ENCODE peak calls at places on chromosomes 13 and 19, in seven cellular contexts. One of them, this sample, is unnamed.

GRCh38 chr13:38804536-38804935 is 117.7 kb downstream of the FREM2 start:
- DNase-seq in GM23338: peak; percentile 16
- DNase-seq in kidney: no peak
- DNase-seq in heart left ventricle: no peak
- DNase-seq in thoracic aorta: no peak
- DNase-seq in left ventricle myocardium inferior: no peak
- DNase-seq in thyroid gland: no peak
- DNase-seq in this sample: no peak

GRCh38 chr13:34358811-34359513 is 541.0 kb downstream of the RFC3 start:
- DNase-seq in GM23338: no peak
- DNase-seq in kidney: no peak
- DNase-seq in heart left ventricle: no peak
- DNase-seq in thoracic aorta: no peak
- DNase-seq in left ventricle myocardium inferior: no peak
- DNase-seq in thyroid gland: no peak
- DNase-seq in this sample: no peak

GRCh38 chr13:40456397-40456958 is 210.0 kb downstream of the FOXO1 start:
- DNase-seq in GM23338: no peak
- DNase-seq in kidney: no peak
- DNase-seq in heart left ventricle: no peak
- DNase-seq in thoracic aorta: no peak
- DNase-seq in left ventricle myocardium inferior: no peak
- DNase-seq in thyroid gland: peak; percentile 95
- DNase-seq in this sample: no peak

GRCh38 chr19:4744451-4745170 is 21.0 kb upstream of the DPP9 start:
- DNase-seq in GM23338: no peak
- DNase-seq in kidney: no peak
- DNase-seq in heart left ventricle: peak; percentile 40
- DNase-seq in thoracic aorta: no peak
- DNase-seq in left ventricle myocardium inferior: no peak
- DNase-seq in thyroid gland: no peak
- DNase-seq in this sample: no peak

GRCh38 chr13:78978381-78978998 is 319.5 kb upstream of the OBI1 start:
- DNase-seq in GM23338: peak; percentile 76
- DNase-seq in kidney: no peak
- DNase-seq in heart left ventricle: no peak
- DNase-seq in thoracic aorta: no peak
- DNase-seq in left ventricle myocardium inferior: no peak
- DNase-seq in thyroid gland: peak; percentile 21
- DNase-seq in this sample: no peak

GRCh38 chr13:97975851-97976550 is 22.5 kb downstream of the IPO5 start:
- DNase-seq in GM23338: peak; percentile 95
- DNase-seq in kidney: peak; percentile 97
- DNase-seq in heart left ventricle: peak; percentile 92
- DNase-seq in thoracic aorta: peak; percentile 31
- DNase-seq in left ventricle myocardium inferior: peak; percentile 92
- DNase-seq in thyroid gland: peak; percentile 94
- DNase-seq in this sample: peak; percentile 87

GRCh38 chr19:38384209-38385027 is 3.4 kb downstream of the GGN start:
- DNase-seq in GM23338: peak; percentile 87
- DNase-seq in kidney: no peak
- DNase-seq in heart left ventricle: no peak
- DNase-seq in thoracic aorta: no peak
- DNase-seq in left ventricle myocardium inferior: no peak
- DNase-seq in thyroid gland: no peak
- DNase-seq in this sample: no peak

GRCh38 chr19:55553217-55554182 is 8.2 kb upstream of the SBK3 start:
- DNase-seq in GM23338: no peak
- DNase-seq in kidney: no peak
- DNase-seq in heart left ventricle: no peak
- DNase-seq in thoracic aorta: no peak
- DNase-seq in left ventricle myocardium inferior: no peak
- DNase-seq in thyroid gland: no peak
- DNase-seq in this sample: no peak

GRCh38 chr19:1501200-1501595 is 10.2 kb downstream of the REEP6 start:
- DNase-seq in GM23338: no peak
- DNase-seq in kidney: no peak
- DNase-seq in heart left ventricle: no peak
- DNase-seq in thoracic aorta: no peak
- DNase-seq in left ventricle myocardium inferior: no peak
- DNase-seq in thyroid gland: no peak
- DNase-seq in this sample: no peak

GRCh38 chr13:54643863-54644262 is 1615.2 kb downstream of the OLFM4 start:
- DNase-seq in GM23338: no peak
- DNase-seq in kidney: no peak
- DNase-seq in heart left ventricle: no peak
- DNase-seq in thoracic aorta: no peak
- DNase-seq in left ventricle myocardium inferior: no peak
- DNase-seq in thyroid gland: no peak
- DNase-seq in this sample: no peak

GRCh38 chr19:33114302-33114701 is 17.6 kb upstream of the WDR88 start:
- DNase-seq in GM23338: no peak
- DNase-seq in kidney: no peak
- DNase-seq in heart left ventricle: no peak
- DNase-seq in thoracic aorta: no peak
- DNase-seq in left ventricle myocardium inferior: no peak
- DNase-seq in thyroid gland: no peak
- DNase-seq in this sample: no peak

GRCh38 chr13:28002886-28003698 is 14.6 kb upstream of the URAD start:
- DNase-seq in GM23338: no peak
- DNase-seq in kidney: no peak
- DNase-seq in heart left ventricle: no peak
- DNase-seq in thoracic aorta: no peak
- DNase-seq in left ventricle myocardium inferior: no peak
- DNase-seq in thyroid gland: no peak
- DNase-seq in this sample: no peak

GRCh38 chr13:59458908-59459579 is 704.7 kb downstream of the DIAPH3 start:
- DNase-seq in GM23338: peak; percentile 31
- DNase-seq in kidney: no peak
- DNase-seq in heart left ventricle: peak; percentile 28
- DNase-seq in thoracic aorta: no peak
- DNase-seq in left ventricle myocardium inferior: no peak
- DNase-seq in thyroid gland: no peak
- DNase-seq in this sample: no peak

GRCh38 chr13:24502567-24503375 is 9.8 kb downstream of the PARP4 start:
- DNase-seq in GM23338: no peak
- DNase-seq in kidney: no peak
- DNase-seq in heart left ventricle: no peak
- DNase-seq in thoracic aorta: no peak
- DNase-seq in left ventricle myocardium inferior: peak; percentile 30
- DNase-seq in thyroid gland: peak; percentile 25
- DNase-seq in this sample: no peak

GRCh38 chr19:53394522-53394973 is 401 bp upstream of the ZNF765 start:
- DNase-seq in GM23338: peak; percentile 84
- DNase-seq in kidney: peak; percentile 86
- DNase-seq in heart left ventricle: peak; percentile 66
- DNase-seq in thoracic aorta: peak; percentile 18
- DNase-seq in left ventricle myocardium inferior: peak; percentile 64
- DNase-seq in thyroid gland: peak; percentile 45
- DNase-seq in this sample: no peak

GRCh38 chr13:79987323-79987722 is 353.6 kb downstream of the SPRY2 start:
- DNase-seq in GM23338: no peak
- DNase-seq in kidney: no peak
- DNase-seq in heart left ventricle: no peak
- DNase-seq in thoracic aorta: no peak
- DNase-seq in left ventricle myocardium inferior: no peak
- DNase-seq in thyroid gland: no peak
- DNase-seq in this sample: no peak

GRCh38 chr19:46861691-46862503 is 1.1 kb downstream of the ARHGAP35 start:
- DNase-seq in GM23338: peak; percentile 43
- DNase-seq in kidney: peak; percentile 78
- DNase-seq in heart left ventricle: peak; percentile 25
- DNase-seq in thoracic aorta: no peak
- DNase-seq in left ventricle myocardium inferior: no peak
- DNase-seq in thyroid gland: peak; percentile 39
- DNase-seq in this sample: no peak

GRCh38 chr19:46863818-46864629 is 3.2 kb downstream of the ARHGAP35 start:
- DNase-seq in GM23338: peak; percentile 92
- DNase-seq in kidney: no peak
- DNase-seq in heart left ventricle: no peak
- DNase-seq in thoracic aorta: no peak
- DNase-seq in left ventricle myocardium inferior: no peak
- DNase-seq in thyroid gland: peak; percentile 89
- DNase-seq in this sample: no peak

GRCh38 chr19:46860846-46861690 is at the start of gene ARHGAP35:
- DNase-seq in GM23338: peak; percentile 75
- DNase-seq in kidney: peak; percentile 88
- DNase-seq in heart left ventricle: no peak
- DNase-seq in thoracic aorta: no peak
- DNase-seq in left ventricle myocardium inferior: no peak
- DNase-seq in thyroid gland: peak; percentile 23
- DNase-seq in this sample: no peak

GRCh38 chr19:46862504-46862835 is 1.7 kb downstream of the ARHGAP35 start:
- DNase-seq in GM23338: no peak
- DNase-seq in kidney: peak; percentile 20
- DNase-seq in heart left ventricle: no peak
- DNase-seq in thoracic aorta: no peak
- DNase-seq in left ventricle myocardium inferior: no peak
- DNase-seq in thyroid gland: no peak
- DNase-seq in this sample: no peak

GRCh38 chr19:46862974-46863632 is 2.3 kb downstream of the ARHGAP35 start:
- DNase-seq in GM23338: peak; percentile 34
- DNase-seq in kidney: no peak
- DNase-seq in heart left ventricle: no peak
- DNase-seq in thoracic aorta: no peak
- DNase-seq in left ventricle myocardium inferior: no peak
- DNase-seq in thyroid gland: no peak
- DNase-seq in this sample: no peak
- H3K4me1 ChIP-seq in GM23338: peaks cover 58% of the 10 kb centered on the region
- H3K4me1 ChIP-seq in kidney: peaks cover 29% of the 10 kb centered on the region
- H3K4me1 ChIP-seq in heart left ventricle: peaks cover 64% of the 10 kb centered on the region
- H3K4me1 ChIP-seq in thoracic aorta: peaks cover 45% of the 10 kb centered on the region
- H3K4me1 ChIP-seq in left ventricle myocardium inferior: peaks cover 85% of the 10 kb centered on the region
- H3K4me1 ChIP-seq in thyroid gland: peaks cover 55% of the 10 kb centered on the region
- H3K4me1 ChIP-seq in this sample: peaks cover 31% of the 10 kb centered on the region

GRCh38 chr19:12858041-12858928 is 20.0 kb downstream of the MAST1 start:
- DNase-seq in GM23338: peak; percentile 41
- DNase-seq in kidney: peak; percentile 29
- DNase-seq in heart left ventricle: no peak
- DNase-seq in thoracic aorta: no peak
- DNase-seq in left ventricle myocardium inferior: no peak
- DNase-seq in thyroid gland: no peak
- DNase-seq in this sample: no peak
- H3K27ac ChIP-seq in GM23338: no peak overlapping the region
- H3K27ac ChIP-seq in kidney: no peak overlapping the region
- H3K27ac ChIP-seq in heart left ventricle: no peak overlapping the region
- H3K27ac ChIP-seq in thoracic aorta: no peak overlapping the region
- H3K27ac ChIP-seq in left ventricle myocardium inferior: no peak overlapping the region
- H3K27ac ChIP-seq in thyroid gland: no peak overlapping the region
- H3K27ac ChIP-seq in this sample: no peak overlapping the region

DNA sequence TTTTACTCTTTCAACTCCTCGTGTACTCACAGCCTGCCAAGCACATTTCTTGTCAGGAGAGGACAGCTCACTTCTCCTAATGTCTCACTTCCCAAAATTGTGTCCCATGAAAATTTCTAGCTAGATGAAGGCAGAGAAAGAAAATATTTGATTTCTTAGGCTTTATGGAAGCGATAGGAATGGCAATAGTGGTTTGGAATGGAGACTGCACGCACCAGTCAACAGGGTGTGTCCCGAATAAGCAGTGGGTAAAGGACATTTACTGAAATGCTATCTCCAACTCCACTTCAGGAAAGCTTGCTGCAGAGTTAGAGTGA is 321 bp upstream of the ZNF222 start:
- DNase-seq in GM23338: no peak
- DNase-seq in kidney: no peak
- DNase-seq in heart left ventricle: no peak
- DNase-seq in thoracic aorta: no peak
- DNase-seq in left ventricle myocardium inferior: no peak
- DNase-seq in thyroid gland: no peak
- DNase-seq in this sample: no peak
- H3K4me3 ChIP-seq in GM23338: peak overlapping the region; percentile 67
- H3K4me3 ChIP-seq in kidney: peak overlapping the region; percentile 88
- H3K4me3 ChIP-seq in heart left ventricle: peak overlapping the region; percentile 92
- H3K4me3 ChIP-seq in thoracic aorta: peak overlapping the region; percentile 79
- H3K4me3 ChIP-seq in left ventricle myocardium inferior: peak overlapping the region; percentile 86
- H3K4me3 ChIP-seq in thyroid gland: peak overlapping the region; percentile 80
- H3K4me3 ChIP-seq in this sample: peak overlapping the region; percentile 79

GRCh38 chr19:15194938-15195337 is 5.9 kb downstream of the NOTCH3 start:
- DNase-seq in GM23338: no peak
- DNase-seq in kidney: no peak
- DNase-seq in heart left ventricle: peak; percentile 52
- DNase-seq in thoracic aorta: peak; percentile 66
- DNase-seq in left ventricle myocardium inferior: no peak
- DNase-seq in thyroid gland: peak; percentile 25
- DNase-seq in this sample: no peak
- H3K4me1 ChIP-seq in GM23338: peaks cover 19% of the 10 kb centered on the region
- H3K4me1 ChIP-seq in kidney: no peaks in the 10 kb centered on the region
- H3K4me1 ChIP-seq in heart left ventricle: peaks cover 40% of the 10 kb centered on the region
- H3K4me1 ChIP-seq in thoracic aorta: peaks cover 18% of the 10 kb centered on the region
- H3K4me1 ChIP-seq in left ventricle myocardium inferior: peaks cover 28% of the 10 kb centered on the region
- H3K4me1 ChIP-seq in thyroid gland: peaks cover 7% of the 10 kb centered on the region
- H3K4me1 ChIP-seq in this sample: peaks cover 5% of the 10 kb centered on the region

GRCh38 chr19:18161691-18162039 is 8.7 kb downstream of the PIK3R2 start:
- DNase-seq in GM23338: no peak
- DNase-seq in kidney: no peak
- DNase-seq in heart left ventricle: no peak
- DNase-seq in thoracic aorta: no peak
- DNase-seq in left ventricle myocardium inferior: no peak
- DNase-seq in thyroid gland: no peak
- DNase-seq in this sample: no peak
- H3K27ac ChIP-seq in GM23338: no peak overlapping the region
- H3K27ac ChIP-seq in kidney: no peak overlapping the region
- H3K27ac ChIP-seq in heart left ventricle: no peak overlapping the region
- H3K27ac ChIP-seq in thoracic aorta: no peak overlapping the region
- H3K27ac ChIP-seq in left ventricle myocardium inferior: peak overlapping the region; percentile 91
- H3K27ac ChIP-seq in thyroid gland: peak overlapping the region; percentile 34
- H3K27ac ChIP-seq in this sample: no peak overlapping the region

DNA sequence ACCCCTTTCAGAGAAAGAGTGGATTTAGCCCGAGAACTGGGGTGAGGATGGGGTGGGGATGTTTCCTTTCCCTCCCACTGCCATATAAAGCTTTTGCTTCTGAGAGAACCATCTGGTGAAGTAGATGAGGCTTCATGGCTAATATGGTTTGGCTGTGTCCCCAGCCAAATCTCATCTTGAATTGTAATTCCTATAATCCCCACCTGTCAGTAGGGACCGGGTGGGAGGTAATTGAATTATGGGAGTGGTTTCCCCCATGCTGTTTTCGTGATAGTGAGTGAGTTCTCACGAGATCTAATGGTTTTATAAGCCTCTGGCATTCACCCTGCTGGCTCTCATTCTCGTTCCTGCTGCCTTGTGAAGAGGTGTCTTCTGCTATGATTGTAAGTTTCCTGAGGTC is 270.9 kb downstream of the LMO7 start:
- DNase-seq in GM23338: no peak
- DNase-seq in kidney: no peak
- DNase-seq in heart left ventricle: no peak
- DNase-seq in thoracic aorta: no peak
- DNase-seq in left ventricle myocardium inferior: no peak
- DNase-seq in thyroid gland: no peak
- DNase-seq in this sample: no peak
- H3K4me3 ChIP-seq in GM23338: no peak overlapping the region
- H3K4me3 ChIP-seq in kidney: no peak overlapping the region
- H3K4me3 ChIP-seq in heart left ventricle: no peak overlapping the region
- H3K4me3 ChIP-seq in thoracic aorta: no peak overlapping the region
- H3K4me3 ChIP-seq in left ventricle myocardium inferior: no peak overlapping the region
- H3K4me3 ChIP-seq in thyroid gland: no peak overlapping the region
- H3K4me3 ChIP-seq in this sample: no peak overlapping the region

DNA sequence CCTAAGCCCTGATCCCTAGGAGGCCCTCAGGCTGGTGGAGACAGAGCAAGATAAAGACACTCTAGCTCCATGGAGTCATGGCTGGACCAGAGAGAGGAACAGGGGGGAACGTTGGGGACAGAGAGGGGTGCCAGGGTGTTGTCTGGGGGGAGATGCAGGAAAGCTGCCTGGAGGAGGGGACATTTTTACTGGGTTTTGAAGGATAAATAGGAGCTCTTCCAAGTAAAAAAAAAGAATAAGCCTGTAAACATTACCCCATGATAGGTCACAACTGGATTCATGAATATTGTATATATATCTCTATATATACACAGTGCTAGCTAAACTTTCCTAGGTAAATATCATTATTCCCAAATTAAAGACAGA is 714 bp downstream of the HSH2D start:
- DNase-seq in GM23338: no peak
- DNase-seq in kidney: no peak
- DNase-seq in heart left ventricle: no peak
- DNase-seq in thoracic aorta: no peak
- DNase-seq in left ventricle myocardium inferior: no peak
- DNase-seq in thyroid gland: no peak
- DNase-seq in this sample: no peak
- H3K4me1 ChIP-seq in GM23338: peaks cover 6% of the 10 kb centered on the region
- H3K4me1 ChIP-seq in kidney: no peaks in the 10 kb centered on the region
- H3K4me1 ChIP-seq in heart left ventricle: no peaks in the 10 kb centered on the region
- H3K4me1 ChIP-seq in thoracic aorta: no peaks in the 10 kb centered on the region
- H3K4me1 ChIP-seq in left ventricle myocardium inferior: no peaks in the 10 kb centered on the region
- H3K4me1 ChIP-seq in thyroid gland: peaks cover 5% of the 10 kb centered on the region
- H3K4me1 ChIP-seq in this sample: peaks cover 4% of the 10 kb centered on the region

This sample was measured in effector memory CD4-positive, alpha-beta T cell.